ENCODE peak calls at places on chromosomes 11 and 22, in eight cellular contexts. One of them, this sample, is unnamed.

GRCh38 chr11:92980291-92980690 is 10.8 kb downstream of the MTNR1B start:
- DNase-seq in psoas muscle: no peak
- DNase-seq in Peyer's patch: no peak
- DNase-seq in colonic mucosa: no peak
- DNase-seq in neural progenitor cell: no peak
- DNase-seq in uterus: no peak
- DNase-seq in adrenal gland: no peak
- DNase-seq in endothelial cell of umbilical vein: no peak
- DNase-seq in this sample: no peak

GRCh38 chr11:65435981-65436411 is 13.4 kb downstream of the NEAT1 start:
- DNase-seq in psoas muscle: peak; percentile 73
- DNase-seq in Peyer's patch: peak; percentile 52
- DNase-seq in colonic mucosa: peak; percentile 44
- DNase-seq in neural progenitor cell: no peak
- DNase-seq in uterus: no peak
- DNase-seq in adrenal gland: peak; percentile 70
- DNase-seq in endothelial cell of umbilical vein: peak; percentile 25
- DNase-seq in this sample: no peak

GRCh38 chr11:79100093-79100704 is 340.6 kb downstream of the TENM4 start:
- DNase-seq in psoas muscle: no peak
- DNase-seq in Peyer's patch: peak; percentile 59
- DNase-seq in colonic mucosa: peak; percentile 37
- DNase-seq in neural progenitor cell: peak; percentile 73
- DNase-seq in uterus: no peak
- DNase-seq in adrenal gland: peak; percentile 55
- DNase-seq in endothelial cell of umbilical vein: peak; percentile 68
- DNase-seq in this sample: no peak

GRCh38 chr11:114738954-114739353 is 60.6 kb downstream of the NXPE2 start:
- DNase-seq in psoas muscle: peak; percentile 57
- DNase-seq in Peyer's patch: peak; percentile 82
- DNase-seq in colonic mucosa: peak; percentile 61
- DNase-seq in neural progenitor cell: peak; percentile 71
- DNase-seq in uterus: no peak
- DNase-seq in adrenal gland: peak; percentile 49
- DNase-seq in endothelial cell of umbilical vein: peak; percentile 50
- DNase-seq in this sample: no peak

GRCh38 chr22:32564170-32565001 is 89.8 kb downstream of the FBXO7 start:
- DNase-seq in psoas muscle: peak; percentile 58
- DNase-seq in Peyer's patch: peak; percentile 25
- DNase-seq in colonic mucosa: no peak
- DNase-seq in neural progenitor cell: no peak
- DNase-seq in uterus: no peak
- DNase-seq in adrenal gland: peak; percentile 40
- DNase-seq in endothelial cell of umbilical vein: no peak
- DNase-seq in this sample: no peak

GRCh38 chr11:102653744-102654291 is 28.7 kb upstream of the MMP20 start:
- DNase-seq in psoas muscle: no peak
- DNase-seq in Peyer's patch: no peak
- DNase-seq in colonic mucosa: no peak
- DNase-seq in neural progenitor cell: no peak
- DNase-seq in uterus: no peak
- DNase-seq in adrenal gland: no peak
- DNase-seq in endothelial cell of umbilical vein: no peak
- DNase-seq in this sample: no peak

GRCh38 chr22:20509344-20510047 is 2.1 kb downstream of the MED15 start:
- DNase-seq in psoas muscle: peak; percentile 74
- DNase-seq in Peyer's patch: peak; percentile 88
- DNase-seq in colonic mucosa: peak; percentile 81
- DNase-seq in neural progenitor cell: peak; percentile 49
- DNase-seq in uterus: peak; percentile 66
- DNase-seq in adrenal gland: peak; percentile 95
- DNase-seq in endothelial cell of umbilical vein: peak; percentile 91
- DNase-seq in this sample: peak; percentile 60

GRCh38 chr11:122197055-122197987 is 81.3 kb upstream of the BLID start:
- DNase-seq in psoas muscle: no peak
- DNase-seq in Peyer's patch: no peak
- DNase-seq in colonic mucosa: no peak
- DNase-seq in neural progenitor cell: no peak
- DNase-seq in uterus: peak; percentile 44
- DNase-seq in adrenal gland: peak; percentile 62
- DNase-seq in endothelial cell of umbilical vein: peak; percentile 96
- DNase-seq in this sample: no peak

GRCh38 chr11:109130910-109131309 is 291.1 kb upstream of the C11orf87 start:
- DNase-seq in psoas muscle: no peak
- DNase-seq in Peyer's patch: no peak
- DNase-seq in colonic mucosa: no peak
- DNase-seq in neural progenitor cell: no peak
- DNase-seq in uterus: no peak
- DNase-seq in adrenal gland: no peak
- DNase-seq in endothelial cell of umbilical vein: no peak
- DNase-seq in this sample: no peak

GRCh38 chr22:22060200-22061084 is 77.9 kb upstream of the TOP3B start:
- DNase-seq in psoas muscle: peak; percentile 76
- DNase-seq in Peyer's patch: peak; percentile 70
- DNase-seq in colonic mucosa: peak; percentile 56
- DNase-seq in neural progenitor cell: peak; percentile 82
- DNase-seq in uterus: peak; percentile 53
- DNase-seq in adrenal gland: peak; percentile 38
- DNase-seq in endothelial cell of umbilical vein: peak; percentile 20
- DNase-seq in this sample: peak; percentile 39

GRCh38 chr22:43829904-43830851 is 18.1 kb upstream of the EFCAB6 start:
- DNase-seq in psoas muscle: peak; percentile 91
- DNase-seq in Peyer's patch: peak; percentile 56
- DNase-seq in colonic mucosa: no peak
- DNase-seq in neural progenitor cell: no peak
- DNase-seq in uterus: peak; percentile 40
- DNase-seq in adrenal gland: no peak
- DNase-seq in endothelial cell of umbilical vein: no peak
- DNase-seq in this sample: no peak

GRCh38 chr11:85682330-85683305 is 3.4 kb downstream of the CCDC89 start:
- DNase-seq in psoas muscle: peak; percentile 86
- DNase-seq in Peyer's patch: peak; percentile 68
- DNase-seq in colonic mucosa: peak; percentile 64
- DNase-seq in neural progenitor cell: no peak
- DNase-seq in uterus: peak; percentile 76
- DNase-seq in adrenal gland: peak; percentile 67
- DNase-seq in endothelial cell of umbilical vein: peak; percentile 57
- DNase-seq in this sample: peak; percentile 43

GRCh38 chr11:29255401-29255800 is 761.4 kb downstream of the KCNA4 start:
- DNase-seq in psoas muscle: no peak
- DNase-seq in Peyer's patch: no peak
- DNase-seq in colonic mucosa: no peak
- DNase-seq in neural progenitor cell: no peak
- DNase-seq in uterus: no peak
- DNase-seq in adrenal gland: no peak
- DNase-seq in endothelial cell of umbilical vein: no peak
- DNase-seq in this sample: no peak

GRCh38 chr22:33674357-33674756 is 245.9 kb downstream of the LARGE1 start:
- DNase-seq in psoas muscle: no peak
- DNase-seq in Peyer's patch: no peak
- DNase-seq in colonic mucosa: no peak
- DNase-seq in neural progenitor cell: no peak
- DNase-seq in uterus: no peak
- DNase-seq in adrenal gland: no peak
- DNase-seq in endothelial cell of umbilical vein: no peak
- DNase-seq in this sample: no peak

GRCh38 chr22:47205562-47205961 is 443.1 kb downstream of the TBC1D22A start:
- DNase-seq in psoas muscle: peak; percentile 32
- DNase-seq in Peyer's patch: no peak
- DNase-seq in colonic mucosa: no peak
- DNase-seq in neural progenitor cell: no peak
- DNase-seq in uterus: no peak
- DNase-seq in adrenal gland: no peak
- DNase-seq in endothelial cell of umbilical vein: no peak
- DNase-seq in this sample: no peak

GRCh38 chr22:24583221-24583971 is 9.5 kb downstream of the LRRC75B start:
- DNase-seq in psoas muscle: no peak
- DNase-seq in Peyer's patch: no peak
- DNase-seq in colonic mucosa: no peak
- DNase-seq in neural progenitor cell: no peak
- DNase-seq in uterus: no peak
- DNase-seq in adrenal gland: no peak
- DNase-seq in endothelial cell of umbilical vein: no peak
- DNase-seq in this sample: no peak

DNA sequence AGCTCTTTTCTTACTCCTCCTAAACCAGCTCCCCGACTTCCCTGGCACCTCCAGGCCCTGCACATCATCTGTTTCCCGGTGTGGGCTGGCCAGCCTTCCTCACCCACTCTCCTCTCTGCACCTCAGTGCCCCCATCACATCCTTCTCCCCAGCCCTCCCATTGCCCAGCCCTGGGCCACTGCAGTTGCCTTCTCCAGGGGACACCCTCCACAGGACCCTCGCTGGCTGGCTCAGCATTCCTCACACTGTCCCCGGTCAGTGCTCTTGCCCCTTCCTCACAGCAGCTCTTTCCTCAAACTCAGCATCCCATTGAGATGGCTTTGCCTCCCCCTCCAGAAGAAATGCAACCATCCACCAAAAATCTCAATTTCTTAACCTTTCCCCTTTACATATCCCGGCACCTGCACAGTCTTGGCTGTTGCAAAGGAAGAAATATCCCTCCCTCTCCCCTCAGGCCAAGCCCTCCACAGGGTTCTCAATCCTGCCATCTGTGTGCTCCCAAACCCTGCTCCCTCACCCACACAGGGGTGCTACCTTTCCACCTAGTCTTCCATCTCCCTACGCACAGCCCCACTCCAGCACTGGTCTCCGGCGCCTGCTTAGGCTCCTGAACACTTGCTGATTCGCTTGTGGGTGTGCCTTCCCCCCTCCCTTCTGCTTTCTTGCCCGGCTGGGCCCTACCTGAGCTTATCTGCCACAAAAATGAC is 19.5 kb downstream of the RPL27A start:
- DNase-seq in psoas muscle: no peak
- DNase-seq in Peyer's patch: no peak
- DNase-seq in colonic mucosa: no peak
- DNase-seq in neural progenitor cell: no peak
- DNase-seq in uterus: no peak
- DNase-seq in adrenal gland: no peak
- DNase-seq in endothelial cell of umbilical vein: no peak
- DNase-seq in this sample: no peak
- H3K27ac ChIP-seq in psoas muscle: no peak overlapping the region
- H3K27ac ChIP-seq in Peyer's patch: no peak overlapping the region
- H3K27ac ChIP-seq in colonic mucosa: no peak overlapping the region
- H3K27ac ChIP-seq in neural progenitor cell: no peak overlapping the region
- H3K27ac ChIP-seq in uterus: peak overlapping the region; percentile 99
- H3K27ac ChIP-seq in adrenal gland: no peak overlapping the region
- H3K27ac ChIP-seq in endothelial cell of umbilical vein: no peak overlapping the region
- H3K27ac ChIP-seq in this sample: no peak overlapping the region

DNA sequence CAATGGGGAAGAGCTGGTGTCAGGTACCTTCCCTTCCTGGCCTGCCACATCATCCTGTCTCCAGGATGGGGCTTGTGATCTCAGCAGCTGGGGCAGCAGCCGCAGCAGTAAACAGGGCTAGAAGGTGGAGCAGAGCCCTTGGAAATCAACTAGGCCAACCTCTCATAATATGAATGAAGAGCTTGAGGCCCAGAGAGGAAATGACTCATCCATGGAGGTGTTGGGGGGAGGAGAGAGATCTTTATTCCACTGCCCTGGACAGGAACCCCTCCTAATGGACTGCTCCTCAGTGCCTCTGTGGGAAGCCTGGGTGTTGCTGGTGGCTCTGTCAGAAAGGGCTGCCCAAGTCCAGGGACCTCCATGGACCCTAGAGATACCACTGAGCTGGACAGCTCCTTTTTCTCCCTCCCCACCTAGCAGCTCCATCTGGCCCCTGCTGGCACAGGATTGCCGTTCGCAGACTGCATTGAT is 111.8 kb downstream of the OSBP2 start:
- DNase-seq in psoas muscle: no peak
- DNase-seq in Peyer's patch: no peak
- DNase-seq in colonic mucosa: no peak
- DNase-seq in neural progenitor cell: peak; percentile 60
- DNase-seq in uterus: no peak
- DNase-seq in adrenal gland: no peak
- DNase-seq in endothelial cell of umbilical vein: peak; percentile 69
- DNase-seq in this sample: no peak
- TF ChIP-seq CTCF in psoas muscle: no peak
- TF ChIP-seq CTCF in Peyer's patch: no peak
- TF ChIP-seq CTCF in colonic mucosa: no peak
- TF ChIP-seq CTCF in neural progenitor cell: no peak
- TF ChIP-seq CTCF in uterus: no peak
- TF ChIP-seq CTCF in adrenal gland: no peak
- TF ChIP-seq CTCF in endothelial cell of umbilical vein: no peak
- TF ChIP-seq CTCF in this sample: no peak

GRCh38 chr22:41576877-41577276 is 12.8 kb downstream of the PMM1 start:
- DNase-seq in psoas muscle: peak; percentile 72
- DNase-seq in Peyer's patch: peak; percentile 62
- DNase-seq in colonic mucosa: peak; percentile 40
- DNase-seq in neural progenitor cell: peak; percentile 86
- DNase-seq in uterus: peak; percentile 47
- DNase-seq in adrenal gland: peak; percentile 86
- DNase-seq in endothelial cell of umbilical vein: peak; percentile 31
- DNase-seq in this sample: no peak
- H3K4me1 ChIP-seq in psoas muscle: no peaks in the 10 kb centered on the region
- H3K4me1 ChIP-seq in Peyer's patch: no peaks in the 10 kb centered on the region
- H3K4me1 ChIP-seq in colonic mucosa: no peaks in the 10 kb centered on the region
- H3K4me1 ChIP-seq in neural progenitor cell: no peaks in the 10 kb centered on the region
- H3K4me1 ChIP-seq in uterus: peaks cover 10% of the 10 kb centered on the region
- H3K4me1 ChIP-seq in adrenal gland: peaks cover 32% of the 10 kb centered on the region
- H3K4me1 ChIP-seq in endothelial cell of umbilical vein: no peaks in the 10 kb centered on the region
- H3K4me1 ChIP-seq in this sample: no peaks in the 10 kb centered on the region

DNA sequence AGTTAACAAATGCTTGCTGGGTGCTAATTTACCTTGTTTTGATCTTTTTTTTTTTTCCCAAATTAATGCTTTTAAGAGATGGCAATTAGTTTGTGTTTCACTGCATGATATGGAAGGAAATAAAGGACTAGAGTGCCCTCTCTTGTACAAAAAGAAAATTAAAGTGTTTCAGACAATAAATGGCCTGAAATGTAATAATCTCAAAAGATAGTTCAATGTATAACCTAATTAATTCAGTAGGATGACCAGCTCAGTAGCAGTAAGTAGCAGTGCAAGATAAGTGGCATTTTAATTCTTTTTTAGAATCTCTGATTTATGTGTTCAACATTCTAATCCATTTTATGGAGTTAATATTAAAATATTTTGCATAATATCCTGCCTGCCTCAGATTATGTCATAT is 39.9 kb upstream of the MYO18B start:
- DNase-seq in psoas muscle: no peak
- DNase-seq in Peyer's patch: no peak
- DNase-seq in colonic mucosa: no peak
- DNase-seq in neural progenitor cell: no peak
- DNase-seq in uterus: no peak
- DNase-seq in adrenal gland: no peak
- DNase-seq in endothelial cell of umbilical vein: peak; percentile 29
- DNase-seq in this sample: no peak
- H3K27ac ChIP-seq in psoas muscle: no peak overlapping the region
- H3K27ac ChIP-seq in Peyer's patch: no peak overlapping the region
- H3K27ac ChIP-seq in colonic mucosa: no peak overlapping the region
- H3K27ac ChIP-seq in neural progenitor cell: no peak overlapping the region
- H3K27ac ChIP-seq in uterus: no peak overlapping the region
- H3K27ac ChIP-seq in adrenal gland: no peak overlapping the region
- H3K27ac ChIP-seq in endothelial cell of umbilical vein: no peak overlapping the region
- H3K27ac ChIP-seq in this sample: no peak overlapping the region

This sample was measured in CD8-positive, alpha-beta T cell.